ENCODE peak calls at places on chromosomes 16 and 17, in five cellular contexts. Z is fibroblast of mammary gland, F is OCI-LY7, O is neural crest cell, E is progenitor cell of endocrine pancreas. U is an unnamed sample.

GRCh38 chr17:79627766-79628690 is 17.2 kb upstream of the RBFOX3 start:
- DNase-seq in O (no peak), Z (no peak), E (peak; percentile 3), F (no peak), U (no peak)

GRCh38 chr17:50575581-50576210 is 15.2 kb downstream of the CACNA1G start:
- DNase-seq in O (no peak), F (no peak), Z (no peak), E (no peak), U (no peak)

GRCh38 chr17:80655588-80655987 is 111.0 kb downstream of the RPTOR start:
- DNase-seq in F (no peak), E (no peak), O (no peak), Z (no peak), U (no peak)

GRCh38 chr17:45016823-45017222 is 34.6 kb downstream of the DCAKD start:
- DNase-seq in F (peak; percentile 29), O (no peak), Z (peak; percentile 37), E (no peak), U (no peak)

GRCh38 chr17:38922538-38923291 is 2.7 kb upstream of the LASP1NB start:
- DNase-seq in Z (peak; percentile 83), E (no peak), F (no peak), O (no peak), U (no peak)

GRCh38 chr17:19705771-19706770 is 10.3 kb downstream of the SLC47A2 start:
- DNase-seq in Z (no peak), O (no peak), F (no peak), E (no peak), U (no peak)

GRCh38 chr17:76539631-76540271 is at the start of gene PRCD:
- DNase-seq in F (peak; percentile 30), O (no peak), E (no peak), Z (no peak), U (no peak)

GRCh38 chr16:2586241-2586640 is 48.4 kb downstream of the PDPK1 start:
- DNase-seq in E (no peak), Z (no peak), O (no peak), F (no peak), U (no peak)

GRCh38 chr16:28010671-28011070 is 52.8 kb downstream of the GSG1L start:
- DNase-seq in E (no peak), F (no peak), Z (peak; percentile 14), O (no peak), U (no peak)

GRCh38 chr16:27220527-27220926 is 17.2 kb downstream of the KDM8 start:
- DNase-seq in O (no peak), F (no peak), E (no peak), Z (no peak), U (no peak)

GRCh38 chr16:72434159-72434558 is 262.2 kb upstream of the PMFBP1 start:
- DNase-seq in F (peak; percentile 28), O (no peak), Z (peak; percentile 60), E (no peak), U (no peak)

GRCh38 chr16:54466233-54466632 is 179.6 kb upstream of the IRX3 start:
- DNase-seq in Z (no peak), E (no peak), F (no peak), O (no peak), U (no peak)

GRCh38 chr17:69581061-69581955 is 166.8 kb downstream of the MAP2K6 start:
- DNase-seq in O (no peak), Z (no peak), E (no peak), F (peak; percentile 100), U (no peak)

GRCh38 chr17:56771563-56771962 is 62.2 kb downstream of the C17orf67 start:
- DNase-seq in E (no peak), F (no peak), O (no peak), Z (no peak), U (no peak)

GRCh38 chr17:82551779-82552457 is 32.4 kb downstream of the FOXK2 start:
- DNase-seq in O (peak; percentile 35), Z (peak; percentile 69), E (peak; percentile 40), F (peak; percentile 91), U (peak; percentile 87)

GRCh38 chr17:76473541-76473985 is 6.2 kb downstream of the AANAT start:
- DNase-seq in O (peak; percentile 36), F (no peak), E (no peak), Z (no peak), U (no peak)

GRCh38 chr17:39640493-39641118 is 3.7 kb downstream of the STARD3 start:
- DNase-seq in E (no peak), O (no peak), Z (no peak), F (no peak), U (no peak)

GRCh38 chr16:2157480-2158261 is 2.1 kb downstream of the TRAF7 start:
- DNase-seq in E (no peak), O (no peak), Z (peak; percentile 42), F (no peak), U (no peak)

GRCh38 chr16:72997141-72997542 is 50.8 kb downstream of the ZFHX3 start:
- DNase-seq in E (no peak), Z (peak; percentile 81), F (no peak), O (no peak), U (peak; percentile 30)

GRCh38 chr17:304461-304860 is 48.1 kb downstream of the RPH3AL start:
- DNase-seq in Z (no peak), F (no peak), E (no peak), O (no peak), U (no peak)

GRCh38 chr16:11955713-11956123 is 9.3 kb upstream of the TNFRSF17 start:
- DNase-seq in Z (peak; percentile 98), O (no peak), F (no peak), E (no peak), U (peak; percentile 78)

GRCh38 chr17:42657824-42658588 is 1.1 kb upstream of the TUBG2 start:
- DNase-seq in E (no peak), Z (no peak), F (no peak), O (no peak), U (no peak)

GRCh38 chr17:79023886-79024771 is at the start of gene C1QTNF1:
- DNase-seq in Z (peak; percentile 52), O (peak; percentile 36), F (no peak), E (peak; percentile 56), U (peak; percentile 50)

GRCh38 chr17:10226930-10227695 is 28.7 kb upstream of the GAS7 start:
- DNase-seq in F (peak; percentile 21), E (peak; percentile 19), O (peak; percentile 45), Z (peak; percentile 33), U (peak; percentile 68)

GRCh38 chr16:62870554-62870953 is 834.3 kb upstream of the CDH8 start:
- DNase-seq in Z (no peak), O (no peak), E (no peak), F (no peak), U (no peak)

GRCh38 chr17:19753661-19754463 is 5.8 kb upstream of the ALDH3A1 start:
- DNase-seq in F (no peak), Z (no peak), O (no peak), E (no peak), U (peak; percentile 52)

GRCh38 chr17:59627269-59627668 is 7.6 kb downstream of the CLTC start:
- DNase-seq in E (no peak), F (no peak), Z (peak; percentile 43), O (no peak), U (no peak)

GRCh38 chr17:38598536-38598935 is 7.2 kb downstream of the SRCIN1 start:
- DNase-seq in O (peak; percentile 55), F (peak; percentile 88), Z (peak; percentile 33), E (peak; percentile 80), U (peak; percentile 51)

GRCh38 chr17:50533720-50534148 is 1.2 kb downstream of the EPN3 start:
- DNase-seq in F (no peak), E (no peak), Z (peak; percentile 29), O (no peak), U (no peak)

GRCh38 chr16:1688807-1689560 is 10.9 kb downstream of the JPT2 start:
- DNase-seq in Z (peak; percentile 58), F (no peak), O (no peak), E (no peak), U (peak; percentile 92)

GRCh38 chr17:62892870-62893338 is 73.1 kb upstream of the TANC2 start:
- DNase-seq in Z (peak; percentile 86), F (no peak), O (no peak), E (no peak), U (peak; percentile 94)

GRCh38 chr17:65515959-65516948 is 45.2 kb downstream of the AXIN2 start:
- DNase-seq in F (no peak), Z (no peak), O (no peak), E (no peak), U (no peak)

GRCh38 chr17:15456972-15457722 is 10.3 kb downstream of the CDRT4 start:
- DNase-seq in E (no peak), Z (peak; percentile 94), O (no peak), F (no peak), U (no peak)
- TF ChIP-seq CTCF in E (no peak), Z (peak; percentile 60), O (no peak), F (no peak), U (no peak)

GRCh38 chr17:21199311-21199710 is 14.7 kb downstream of the TMEM11 start:
- DNase-seq in O (no peak), E (no peak), F (no peak), Z (peak; percentile 73), U (no peak)
- TF ChIP-seq CTCF in O (no peak), E (no peak), F (no peak), Z (no peak), U (no peak)

DNA sequence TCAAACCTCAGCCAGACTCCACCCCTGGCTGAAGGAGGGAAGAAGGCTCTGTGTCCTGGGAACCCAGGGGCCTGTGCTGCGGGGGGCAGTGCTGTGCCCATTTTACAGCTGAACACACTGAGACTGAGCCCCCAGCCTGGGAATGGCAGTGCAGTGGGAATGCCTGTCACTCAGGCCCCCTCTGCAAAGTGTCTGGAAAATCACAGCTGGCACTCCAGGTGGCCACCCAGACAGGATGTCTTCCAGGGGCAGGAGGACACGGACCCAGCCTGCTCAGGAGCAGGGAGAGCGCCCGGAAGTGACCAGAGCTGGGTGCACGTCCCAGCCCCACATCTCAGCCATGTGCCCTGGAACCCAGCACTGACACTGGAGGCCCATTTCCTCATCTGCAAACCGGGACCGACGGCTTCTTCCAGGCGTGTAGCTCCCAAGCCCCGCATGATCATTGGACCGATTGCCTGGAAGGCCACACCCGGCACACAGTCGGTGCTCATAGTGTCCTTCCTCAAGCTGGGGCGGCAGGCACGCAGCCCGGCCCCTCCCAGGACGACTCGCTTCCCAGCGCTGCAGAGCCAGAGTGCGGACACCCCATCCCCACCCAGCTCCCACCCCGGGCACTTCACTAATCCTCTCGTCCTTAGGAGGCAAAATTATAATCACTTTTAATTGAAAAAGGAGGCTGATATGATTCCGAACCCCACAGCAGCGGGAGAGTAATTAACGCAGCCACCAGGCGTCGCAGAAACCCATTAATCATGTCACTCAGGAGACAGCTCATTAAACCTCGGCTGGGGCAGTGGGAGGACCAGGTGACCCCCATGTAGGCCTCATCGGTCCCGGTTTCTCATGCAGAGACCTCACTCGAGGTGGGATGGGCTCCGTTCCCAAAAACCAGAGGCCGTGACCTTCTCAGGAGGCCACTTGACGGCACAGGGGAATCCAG is 32.9 kb downstream of the ZNF469 start:
- DNase-seq in F (no peak), E (no peak), Z (no peak), O (no peak), U (no peak)
- TF ChIP-seq CTCF in F (no peak), E (no peak), Z (no peak), O (no peak), U (no peak)

GRCh38 chr17:3030096-3030495 is 33.3 kb downstream of the OR1D5 start:
- DNase-seq in O (no peak), Z (peak; percentile 87), E (no peak), F (no peak), U (peak; percentile 68)

GRCh38 chr17:3026856-3027751 is 36.3 kb downstream of the OR1D5 start:
- DNase-seq in F (no peak), O (no peak), Z (no peak), E (no peak), U (no peak)

GRCh38 chr17:3029213-3029913 is 34.0 kb downstream of the OR1D5 start:
- DNase-seq in O (no peak), F (no peak), Z (no peak), E (no peak), U (no peak)

GRCh38 chr17:3026125-3026855 is 37.1 kb downstream of the OR1D5 start:
- DNase-seq in F (no peak), Z (no peak), E (no peak), O (no peak), U (no peak)

GRCh38 chr17:3027786-3028532 is 35.4 kb downstream of the OR1D5 start:
- DNase-seq in Z (no peak), E (no peak), F (no peak), O (no peak), U (no peak)
- TF ChIP-seq CTCF in Z (no peak), E (no peak), F (peak; percentile 22), O (no peak), U (no peak)

U was measured in RWPE1.